ENCODE peak calls at places on chromosomes 2 and 18, in seven cellular contexts. J is body of pancreas, L is esophagus squamous epithelium, T is brain microvascular endothelial cell, Z is Panc1, M is ovary, B is neural progenitor cell. W is an unnamed sample.

GRCh38 chr2:128178650-128179460 is 87.9 kb downstream of the UGGT1 start:
- DNase-seq in J (peak), L (no peak), T (peak), Z (no peak), M (peak), B (peak), W (peak)

GRCh38 chr2:240780023-240780831 is 39.8 kb downstream of the KIF1A start:
- DNase-seq in J (no peak), L (no peak), T (no peak), Z (no peak), M (no peak), B (no peak), W (peak)

GRCh38 chr2:147420517-147420916 is 424.3 kb upstream of the ACVR2A start:
- DNase-seq in J (no peak), L (no peak), T (no peak), Z (no peak), M (no peak), B (peak), W (no peak)

GRCh38 chr2:122706757-122707223 is 951.3 kb downstream of the TSN start:
- DNase-seq in J (no peak), L (no peak), T (no peak), Z (no peak), M (no peak), B (no peak), W (no peak)

GRCh38 chr18:45802814-45803492 is 22.5 kb upstream of the SIGLEC15 start:
- DNase-seq in J (no peak), L (no peak), T (peak), Z (peak), M (no peak), B (no peak), W (peak)

GRCh38 chr2:99662761-99663341 is 173.0 kb upstream of the REV1 start:
- DNase-seq in J (peak), L (no peak), T (peak), Z (no peak), M (no peak), B (no peak), W (peak)

GRCh38 chr2:179614121-179614520 is 247.3 kb downstream of the ZNF385B start:
- DNase-seq in J (no peak), L (no peak), T (no peak), Z (no peak), M (no peak), B (no peak), W (no peak)

GRCh38 chr2:73832905-73833304 is 4.1 kb downstream of the STAMBP start:
- DNase-seq in J (no peak), L (no peak), T (no peak), Z (no peak), M (no peak), B (no peak), W (no peak)

GRCh38 chr2:239275037-239275685 is 125.7 kb downstream of the HDAC4 start:
- DNase-seq in J (peak), L (peak), T (peak), Z (peak), M (peak), B (no peak), W (peak)

GRCh38 chr18:23069481-23069880 is 65.8 kb upstream of the CABLES1 start:
- DNase-seq in J (no peak), L (no peak), T (no peak), Z (no peak), M (no peak), B (no peak), W (no peak)

GRCh38 chr2:231795525-231796327 is 9.5 kb downstream of the COPS7B start:
- DNase-seq in J (peak), L (no peak), T (peak), Z (peak), M (no peak), B (peak), W (peak)

GRCh38 chr2:206603269-206603668 is 39.0 kb upstream of the FAM237A start:
- DNase-seq in J (no peak), L (no peak), T (no peak), Z (no peak), M (no peak), B (no peak), W (no peak)

GRCh38 chr2:235045973-235046343 is 94.1 kb downstream of the SH3BP4 start:
- DNase-seq in J (no peak), L (no peak), T (no peak), Z (no peak), M (no peak), B (no peak), W (no peak)

GRCh38 chr2:151119377-151119776 is 142.3 kb downstream of the RBM43 start:
- DNase-seq in J (no peak), L (no peak), T (no peak), Z (no peak), M (no peak), B (no peak), W (no peak)

GRCh38 chr2:101580528-101580927 is 105.6 kb upstream of the RFX8 start:
- DNase-seq in J (no peak), L (no peak), T (no peak), Z (no peak), M (no peak), B (no peak), W (no peak)

GRCh38 chr2:240358080-240358479 is 77.4 kb upstream of the GPC1 start:
- DNase-seq in J (no peak), L (no peak), T (no peak), Z (no peak), M (no peak), B (no peak), W (no peak)

GRCh38 chr2:213306320-213306942 is 22.2 kb downstream of the SPAG16 start:
- DNase-seq in J (peak), L (no peak), T (peak), Z (no peak), M (peak), B (no peak), W (no peak)

GRCh38 chr2:86223098-86223681 is 23.9 kb downstream of the MRPL35 start:
- DNase-seq in J (no peak), L (no peak), T (peak), Z (no peak), M (peak), B (no peak), W (peak)

GRCh38 chr2:98160574-98160973 is 73.6 kb downstream of the VWA3B start:
- DNase-seq in J (no peak), L (no peak), T (no peak), Z (no peak), M (no peak), B (no peak), W (peak)

GRCh38 chr18:56296381-56296780 is 342.0 kb downstream of the TXNL1 start:
- DNase-seq in J (no peak), L (no peak), T (no peak), Z (no peak), M (no peak), B (no peak), W (no peak)

GRCh38 chr2:233072838-233073237 is 12.7 kb downstream of the INPP5D start:
- DNase-seq in J (no peak), L (no peak), T (no peak), Z (no peak), M (no peak), B (no peak), W (no peak)

GRCh38 chr2:125696573-125696972 is 959.4 kb upstream of the GYPC start:
- DNase-seq in J (no peak), L (no peak), T (no peak), Z (no peak), M (no peak), B (no peak), W (no peak)

GRCh38 chr2:65413610-65414009 is 18.8 kb downstream of the SPRED2 start:
- DNase-seq in J (no peak), L (no peak), T (no peak), Z (no peak), M (no peak), B (no peak), W (no peak)

GRCh38 chr18:8422391-8422790 is 186.8 kb upstream of the RAB12 start:
- DNase-seq in J (no peak), L (no peak), T (no peak), Z (no peak), M (no peak), B (no peak), W (no peak)

GRCh38 chr18:22241806-22242440 is 72.5 kb downstream of the GATA6 start:
- DNase-seq in J (peak), L (no peak), T (no peak), Z (no peak), M (no peak), B (no peak), W (no peak)

GRCh38 chr2:11659866-11660265 is 10.1 kb downstream of the NTSR2 start:
- DNase-seq in J (no peak), L (no peak), T (no peak), Z (no peak), M (no peak), B (no peak), W (no peak)

GRCh38 chr2:53130441-53130943 is 637.1 kb upstream of the CHAC2 start:
- DNase-seq in J (no peak), L (no peak), T (peak), Z (no peak), M (no peak), B (no peak), W (no peak)

GRCh38 chr2:158667567-158667966 is 127.5 kb upstream of the DAPL1 start:
- DNase-seq in J (no peak), L (no peak), T (peak), Z (no peak), M (no peak), B (no peak), W (no peak)

GRCh38 chr2:3656762-3657691 is 973 bp upstream of the ALLC start:
- DNase-seq in J (no peak), L (no peak), T (no peak), Z (no peak), M (peak), B (no peak), W (no peak)

GRCh38 chr2:226791487-226792081 is 8.0 kb downstream of the IRS1 start:
- DNase-seq in J (peak), L (peak), T (peak), Z (no peak), M (peak), B (peak), W (peak)

GRCh38 chr18:24475926-24476589 is 15.6 kb downstream of the HRH4 start:
- DNase-seq in J (no peak), L (no peak), T (no peak), Z (no peak), M (no peak), B (no peak), W (no peak)

GRCh38 chr2:210188755-210189154 is 17.5 kb upstream of the KANSL1L start:
- DNase-seq in J (no peak), L (no peak), T (no peak), Z (no peak), M (no peak), B (no peak), W (no peak)

GRCh38 chr2:23037596-23037995 is 347.4 kb upstream of the KLHL29 start:
- DNase-seq in J (no peak), L (no peak), T (no peak), Z (no peak), M (no peak), B (no peak), W (no peak)

GRCh38 chr2:39121523-39122063 is 742 bp upstream of the SOS1 start:
- DNase-seq in J (no peak), L (no peak), T (no peak), Z (no peak), M (no peak), B (peak), W (peak)

GRCh38 chr18:74012954-74013630 is 134.5 kb downstream of the FBXO15 start:
- DNase-seq in J (no peak), L (no peak), T (no peak), Z (no peak), M (no peak), B (peak), W (no peak)

GRCh38 chr2:42906557-42907380 is 114.4 kb upstream of the HAAO start:
- DNase-seq in J (no peak), L (no peak), T (no peak), Z (no peak), M (peak), B (peak), W (no peak)

GRCh38 chr2:181228661-181229060 is 228.5 kb upstream of the ITGA4 start:
- DNase-seq in J (no peak), L (no peak), T (no peak), Z (no peak), M (no peak), B (no peak), W (no peak)

GRCh38 chr2:181235683-181236459 is 221.3 kb upstream of the ITGA4 start:
- DNase-seq in J (no peak), L (no peak), T (no peak), Z (no peak), M (no peak), B (no peak), W (no peak)

GRCh38 chr2:181234429-181235410 is 222.5 kb upstream of the ITGA4 start:
- DNase-seq in J (no peak), L (no peak), T (no peak), Z (no peak), M (no peak), B (no peak), W (no peak)

GRCh38 chr2:181231886-181232644 is 225.1 kb upstream of the ITGA4 start:
- DNase-seq in J (no peak), L (no peak), T (peak), Z (no peak), M (no peak), B (no peak), W (peak)

DNA sequence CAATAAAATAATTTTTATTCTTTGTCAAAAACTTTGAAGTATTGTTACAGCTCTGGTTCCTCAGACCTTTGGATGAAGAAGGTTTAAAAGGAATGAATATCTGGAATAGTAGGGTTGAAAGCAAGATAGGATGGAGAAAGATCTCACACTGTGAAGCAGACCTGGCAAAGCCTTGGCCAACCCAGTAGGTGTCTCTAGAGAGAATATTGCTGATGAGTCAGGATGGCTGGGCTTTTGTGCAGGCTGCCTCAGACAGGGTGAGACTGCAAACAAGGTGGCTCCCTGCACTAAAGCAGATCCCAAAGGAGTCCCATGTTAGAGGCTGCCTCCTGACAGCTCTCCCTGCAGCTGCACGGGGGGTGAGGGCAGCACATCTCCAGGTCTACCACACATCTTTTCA is 226.0 kb upstream of the ITGA4 start:
- DNase-seq in J (no peak), L (no peak), T (no peak), Z (no peak), M (no peak), B (peak), W (no peak)
- TF ChIP-seq CTCF in J (no peak), L (no peak), T (no peak), Z (no peak), M (no peak), B (no peak), W (no peak)

GRCh38 chr2:45921921-45922320 is 270.4 kb downstream of the PRKCE start:
- DNase-seq in J (no peak), L (no peak), T (no peak), Z (no peak), M (no peak), B (no peak), W (no peak)

GRCh38 chr2:45922577-45922988 is 271.1 kb downstream of the PRKCE start:
- DNase-seq in J (no peak), L (no peak), T (peak), Z (no peak), M (no peak), B (peak), W (peak)

GRCh38 chr2:45923701-45924100 is 272.2 kb downstream of the PRKCE start:
- DNase-seq in J (no peak), L (no peak), T (no peak), Z (no peak), M (no peak), B (no peak), W (no peak)

GRCh38 chr2:45918816-45919655 is 267.6 kb downstream of the PRKCE start:
- DNase-seq in J (peak), L (no peak), T (no peak), Z (no peak), M (no peak), B (no peak), W (no peak)

DNA sequence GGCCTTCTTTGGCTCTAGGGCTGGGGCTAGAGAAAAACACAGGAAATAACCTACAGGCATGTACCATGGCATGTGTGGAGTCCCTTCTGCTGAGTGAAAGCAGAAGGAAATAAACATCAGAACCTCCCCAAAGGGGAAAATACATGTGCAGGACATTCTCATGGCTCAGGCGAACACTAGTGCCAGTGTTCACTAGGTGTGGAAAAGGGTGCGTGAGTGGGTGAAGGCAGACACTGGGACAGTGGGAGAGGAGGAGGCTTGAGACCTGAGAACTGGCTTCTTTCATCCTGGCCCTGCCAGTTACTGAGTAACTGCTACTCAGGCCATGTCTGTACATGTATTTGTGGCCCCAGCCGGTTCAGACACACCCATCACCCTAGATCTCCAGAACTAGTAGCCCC is 268.2 kb downstream of the PRKCE start:
- DNase-seq in J (no peak), L (no peak), T (no peak), Z (no peak), M (no peak), B (no peak), W (no peak)
- H3K27ac ChIP-seq in J (peak), L (peak), T (no peak), Z (no peak), M (no peak), B (no peak), W (no peak)

DNA sequence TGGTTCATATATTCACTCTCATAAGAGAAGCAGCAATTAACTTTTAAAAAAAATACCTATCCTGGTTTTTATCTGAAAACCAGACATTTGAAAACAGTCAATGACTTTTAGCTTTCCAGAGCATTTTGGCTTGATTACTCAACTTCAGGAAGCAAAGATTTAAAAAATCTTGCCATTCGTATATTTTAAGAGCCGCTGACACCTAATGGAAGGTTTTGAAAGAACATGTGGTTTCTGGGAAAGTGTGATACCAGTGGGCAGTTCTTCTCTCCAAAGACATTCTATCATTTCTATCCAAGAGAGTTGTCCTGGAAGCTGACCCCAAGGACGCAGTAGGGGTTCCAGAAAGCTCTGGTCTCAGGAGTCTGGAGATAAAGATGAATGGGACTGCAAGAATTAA is 234.7 kb downstream of the TTC32 start:
- DNase-seq in J (no peak), L (no peak), T (peak), Z (no peak), M (no peak), B (no peak), W (no peak)
- TF ChIP-seq CTCF in J (no peak), L (peak), T (peak), Z (peak), M (no peak), B (peak), W (peak)

GRCh38 chr18:79495591-79496071 is 99.9 kb downstream of the NFATC1 start:
- DNase-seq in J (no peak), L (no peak), T (no peak), Z (no peak), M (peak), B (no peak), W (no peak)

GRCh38 chr18:79496978-79497637 is 101.4 kb downstream of the NFATC1 start:
- DNase-seq in J (no peak), L (no peak), T (peak), Z (no peak), M (peak), B (no peak), W (peak)

GRCh38 chr18:79496237-79496977 is 100.7 kb downstream of the NFATC1 start:
- DNase-seq in J (no peak), L (no peak), T (no peak), Z (no peak), M (peak), B (no peak), W (no peak)

GRCh38 chr18:79498662-79499061 is 102.9 kb downstream of the NFATC1 start:
- DNase-seq in J (no peak), L (no peak), T (no peak), Z (no peak), M (no peak), B (no peak), W (no peak)

GRCh38 chr18:79497638-79498081 is 101.9 kb downstream of the NFATC1 start:
- DNase-seq in J (no peak), L (no peak), T (no peak), Z (no peak), M (no peak), B (no peak), W (no peak)
- H3K27ac ChIP-seq in J (no peak), L (peak), T (no peak), Z (no peak), M (no peak), B (no peak), W (no peak)

GRCh38 chr18:57444301-57444759 is 9.2 kb downstream of the ONECUT2 start:
- DNase-seq in J (no peak), L (no peak), T (no peak), Z (no peak), M (no peak), B (peak), W (no peak)

GRCh38 chr18:57447154-57447621 is 12.0 kb downstream of the ONECUT2 start:
- DNase-seq in J (no peak), L (no peak), T (peak), Z (no peak), M (no peak), B (peak), W (peak)

GRCh38 chr18:57443716-57444115 is 8.5 kb downstream of the ONECUT2 start:
- DNase-seq in J (no peak), L (no peak), T (no peak), Z (no peak), M (no peak), B (no peak), W (no peak)

GRCh38 chr18:57445488-57446319 is 10.5 kb downstream of the ONECUT2 start:
- DNase-seq in J (no peak), L (no peak), T (no peak), Z (no peak), M (no peak), B (peak), W (no peak)

DNA sequence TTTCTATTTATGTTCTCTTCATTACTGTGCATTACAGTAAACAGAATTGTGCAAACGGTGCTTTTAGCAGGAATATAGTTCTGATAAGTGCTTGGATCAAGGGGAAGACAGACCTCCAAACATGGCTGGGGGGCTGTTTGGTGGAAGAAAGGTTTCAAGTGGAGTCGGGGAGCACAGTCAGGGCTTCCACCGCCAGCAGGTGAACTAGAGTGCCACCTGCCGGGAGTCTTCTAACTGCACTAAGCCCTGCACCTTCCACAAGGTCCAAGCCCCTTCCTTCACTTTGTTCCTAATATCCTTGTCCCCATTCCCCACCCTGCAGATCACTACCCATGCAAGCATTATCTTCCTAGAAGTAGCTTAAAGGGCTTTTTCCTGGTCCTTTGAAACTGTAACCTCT is 11.1 kb downstream of the ONECUT2 start:
- DNase-seq in J (no peak), L (no peak), T (no peak), Z (no peak), M (no peak), B (peak), W (peak)
- TF ChIP-seq CTCF in J (peak), L (peak), T (peak), Z (peak), M (no peak), B (peak), W (peak)

GRCh38 chr2:220278022-220278421 is 650.6 kb downstream of the SLC4A3 start:
- DNase-seq in J (no peak), L (no peak), T (no peak), Z (no peak), M (no peak), B (no peak), W (no peak)
- H3K27ac ChIP-seq in J (peak), L (no peak), T (peak), Z (no peak), M (no peak), B (no peak), W (no peak)

GRCh38 chr2:21175895-21176646 is 52.3 kb downstream of the TDRD15 start:
- DNase-seq in J (no peak), L (no peak), T (no peak), Z (no peak), M (no peak), B (peak), W (peak)
- TF ChIP-seq CTCF in J (peak), L (no peak), T (no peak), Z (peak), M (peak), B (peak), W (no peak)

GRCh38 chr18:29378739-29379138 is 1201.8 kb upstream of the CDH2 start:
- DNase-seq in J (no peak), L (no peak), T (no peak), Z (no peak), M (no peak), B (no peak), W (no peak)
- H3K27ac ChIP-seq in J (no peak), L (no peak), T (no peak), Z (no peak), M (no peak), B (no peak), W (no peak)